ENCODE peak calls at places on chromosomes 11 and 22, in eight cellular contexts. K, Q, I, W, Y, E, S and D are unnamed samples.
A peak's percentile ranks its signal among the peaks of the same experiment; 100 is the strongest.

GRCh38 chr11:82980947-82981346 is 79.4 kb downstream of the DDIAS start:
- DNase-seq in S (no peak), K (no peak), I (no peak), Y (no peak), Q (no peak), W (no peak), E (no peak), D (no peak)

GRCh38 chr22:27601195-27601594 is 200.4 kb downstream of the MN1 start:
- DNase-seq in I (no peak), Y (no peak), E (no peak), S (no peak), K (no peak), W (no peak), Q (peak; percentile 72), D (no peak)

GRCh38 chr11:66981976-66982578 is 7.0 kb downstream of the C11orf86 start:
- DNase-seq in E (peak; percentile 89), W (no peak), I (no peak), Q (peak; percentile 89), K (no peak), Y (peak; percentile 65), S (peak; percentile 80), D (peak; percentile 69)

GRCh38 chr22:32801436-32802290 is at the start of gene TIMP3:
- DNase-seq in W (no peak), S (peak; percentile 63), I (peak; percentile 95), Q (peak; percentile 76), Y (peak; percentile 73), E (peak; percentile 74), K (peak; percentile 87), D (peak; percentile 60)

GRCh38 chr22:22721681-22722309 is 77.4 kb downstream of the GGTLC2 start:
- DNase-seq in E (no peak), Q (peak; percentile 70), K (no peak), I (no peak), S (no peak), Y (no peak), W (peak; percentile 73), D (no peak)

GRCh38 chr22:27798526-27799333 is 2.8 kb downstream of the MN1 start:
- DNase-seq in Q (peak; percentile 49), S (no peak), K (peak; percentile 42), Y (no peak), W (no peak), E (no peak), I (no peak), D (peak; percentile 48)

GRCh38 chr22:49306632-49306975 is 521.1 kb downstream of the BRD1 start:
- DNase-seq in Y (no peak), K (no peak), I (no peak), S (peak; percentile 18), Q (no peak), E (no peak), W (no peak), D (peak; percentile 10)

GRCh38 chr11:35927730-35928129 is 16.1 kb upstream of the LDLRAD3 start:
- DNase-seq in Y (no peak), W (no peak), E (peak; percentile 42), K (no peak), I (no peak), Q (peak; percentile 65), S (peak; percentile 46), D (no peak)

GRCh38 chr11:82523141-82523540 is 210.5 kb downstream of the FAM181B start:
- DNase-seq in E (no peak), K (no peak), Y (no peak), W (no peak), Q (no peak), I (no peak), S (no peak), D (no peak)

GRCh38 chr22:49305215-49305965 is 522.3 kb downstream of the BRD1 start:
- DNase-seq in W (no peak), I (peak; percentile 78), E (peak; percentile 53), Q (no peak), K (peak; percentile 97), S (peak; percentile 40), Y (no peak), D (peak; percentile 75)

GRCh38 chr22:40054486-40054885 is 59.7 kb downstream of the FAM83F start:
- DNase-seq in Y (no peak), K (no peak), S (no peak), Q (no peak), I (no peak), E (no peak), W (no peak), D (no peak)

GRCh38 chr11:44351898-44352498 is 42.1 kb upstream of the ALX4 start:
- DNase-seq in E (no peak), S (no peak), Y (no peak), W (no peak), Q (no peak), K (no peak), I (no peak), D (no peak)
- TF ChIP-seq CTCF in E (no peak), S (no peak), Y (no peak), W (no peak), Q (peak; percentile 17), K (no peak), I (peak; percentile 13), D (no peak)

DNA sequence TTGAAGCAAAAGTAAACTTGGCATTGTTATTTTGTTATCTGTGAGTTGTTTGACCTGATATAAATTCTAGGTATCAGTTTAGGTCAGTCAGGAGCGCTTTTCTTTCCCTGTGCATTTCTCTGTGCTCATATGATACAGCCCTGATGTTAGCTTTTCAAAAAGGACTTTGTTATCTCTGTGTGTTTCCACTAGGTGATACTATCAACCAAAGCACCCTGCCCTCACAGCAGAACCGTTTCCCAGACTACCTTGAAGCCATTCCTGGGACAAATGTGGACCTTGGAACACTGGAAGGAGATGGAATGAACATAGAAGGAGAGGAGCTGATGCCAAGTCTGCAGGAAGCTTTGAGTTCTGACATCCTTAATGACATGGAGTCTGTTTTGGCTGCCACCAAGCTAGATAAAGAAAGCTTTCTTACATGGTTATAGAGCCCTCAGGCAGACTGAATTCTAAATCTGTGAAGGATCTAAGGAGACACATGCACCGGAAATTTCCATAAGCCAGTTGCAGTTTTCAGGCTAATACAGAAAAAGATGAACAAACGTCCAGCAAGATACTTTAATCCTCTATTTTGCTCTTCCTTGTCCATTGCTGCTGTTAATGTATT is 87.7 kb upstream of the BIRC3 start:
- DNase-seq in Y (no peak), E (no peak), W (no peak), I (no peak), S (peak; percentile 52), Q (no peak), K (no peak), D (no peak)
- TF ChIP-seq CTCF in Y (no peak), E (no peak), W (no peak), I (no peak), S (no peak), Q (no peak), K (no peak), D (no peak)

GRCh38 chr22:35422145-35422544 is 22.2 kb downstream of the MCM5 start:
- DNase-seq in Q (no peak), Y (no peak), I (no peak), E (no peak), K (no peak), S (no peak), W (no peak), D (no peak)

GRCh38 chr22:35422936-35423335 is 23.0 kb downstream of the MCM5 start:
- DNase-seq in E (no peak), Q (no peak), Y (no peak), S (no peak), W (no peak), K (no peak), I (no peak), D (no peak)

GRCh38 chr22:35418726-35419125 is 18.8 kb downstream of the MCM5 start:
- DNase-seq in Y (no peak), S (no peak), W (no peak), Q (no peak), K (no peak), I (no peak), E (no peak), D (no peak)

GRCh38 chr22:35419756-35420155 is 19.8 kb downstream of the MCM5 start:
- DNase-seq in S (no peak), Y (no peak), E (no peak), I (no peak), Q (no peak), W (no peak), K (no peak), D (no peak)

DNA sequence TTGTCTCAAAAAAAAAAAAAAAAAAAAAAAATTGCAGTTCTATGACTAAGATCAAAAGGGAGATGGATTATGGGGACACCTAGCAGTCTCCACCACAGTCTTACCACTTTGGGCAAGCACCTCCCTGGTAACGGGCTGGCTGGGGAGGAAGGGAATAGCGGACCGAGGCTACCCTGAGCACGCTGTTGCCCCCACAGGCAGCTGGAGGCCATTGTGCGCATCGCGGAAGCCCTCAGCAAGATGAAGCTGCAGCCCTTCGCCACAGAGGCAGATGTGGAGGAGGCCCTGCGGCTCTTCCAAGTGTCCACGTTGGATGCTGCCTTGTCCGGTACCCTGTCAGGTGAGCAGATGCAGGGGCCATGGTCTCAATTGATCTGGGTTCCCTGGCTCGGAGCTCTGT is 21.2 kb downstream of the MCM5 start:
- DNase-seq in Y (no peak), Q (no peak), S (no peak), E (no peak), W (no peak), I (no peak), K (no peak), D (no peak)
- TF ChIP-seq CTCF in Y (no peak), Q (no peak), S (no peak), E (no peak), W (no peak), I (no peak), K (no peak), D (no peak)

GRCh38 chr11:2195756-2196088 is 24.1 kb upstream of the TH start:
- DNase-seq in Q (no peak), E (no peak), Y (no peak), I (no peak), K (no peak), W (no peak), S (no peak), D (no peak)

GRCh38 chr11:2199466-2200341 is 28.1 kb upstream of the TH start:
- DNase-seq in K (no peak), E (no peak), S (no peak), Y (no peak), W (no peak), I (no peak), Q (no peak), D (no peak)

GRCh38 chr11:2198621-2199365 is 27.2 kb upstream of the TH start:
- DNase-seq in K (no peak), Y (no peak), I (no peak), Q (no peak), E (no peak), W (no peak), S (no peak), D (no peak)

GRCh38 chr11:2196970-2197770 is 25.6 kb upstream of the TH start:
- DNase-seq in Y (peak; percentile 20), K (peak; percentile 86), W (peak; percentile 80), S (peak; percentile 87), E (peak; percentile 83), Q (peak; percentile 52), I (peak; percentile 90), D (peak; percentile 87)

DNA sequence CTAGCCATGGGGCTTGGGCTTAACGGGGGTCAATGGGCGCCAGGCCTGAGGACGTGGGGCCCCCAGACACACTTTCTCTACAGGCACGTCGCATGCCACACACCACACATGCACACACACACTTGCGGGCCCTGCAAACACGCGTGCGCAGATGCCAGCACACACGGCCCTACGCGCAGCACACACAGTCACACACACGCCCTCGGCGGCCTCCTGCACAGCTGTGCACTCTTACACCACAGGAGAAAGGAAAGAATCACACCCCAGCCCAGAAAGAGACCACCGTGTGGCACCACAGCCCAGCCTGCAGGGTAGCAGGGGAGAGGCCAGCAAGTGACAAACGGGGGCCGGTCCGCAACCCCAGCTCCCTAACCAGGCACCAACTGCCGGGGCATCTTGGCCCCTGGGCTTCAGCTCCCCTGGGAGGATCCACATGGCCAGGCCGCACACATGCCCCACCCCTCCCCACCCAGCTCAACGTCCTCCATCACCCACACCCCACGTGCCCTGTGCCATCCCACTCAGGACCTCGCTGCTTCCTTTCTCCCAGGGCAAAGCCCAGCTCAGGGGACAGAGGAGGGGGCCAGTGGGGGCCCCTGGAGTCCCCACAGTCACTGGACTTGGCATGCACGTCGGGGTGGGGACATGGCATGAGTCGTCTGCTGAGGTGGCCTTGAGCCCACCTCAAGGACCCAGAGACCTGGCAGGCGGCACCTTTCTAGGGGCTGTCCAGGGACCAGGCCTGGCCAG is 26.3 kb upstream of the TH start:
- DNase-seq in S (no peak), W (no peak), I (no peak), Y (no peak), E (no peak), K (no peak), Q (no peak), D (no peak)
- TF ChIP-seq CTCF in S (no peak), W (no peak), I (no peak), Y (no peak), E (no peak), K (no peak), Q (no peak), D (no peak)